ENCODE peak calls at places on chromosomes 13 and 19, in nine cellular contexts. Q is kidney; W is CD8-positive, alpha-beta memory T cell; U is tibial nerve; Z is WERI-Rb-1; A is EL; O is neural crest cell; L is Peyer's patch; Y is cardiac fibroblast. H is an unnamed sample.

GRCh38 chr13:106466691-106467405 is 68.6 kb downstream of the EFNB2 start:
- DNase-seq in L (no peak), A (no peak), W (no peak), O (no peak), Y (no peak), Z (peak; percentile 25), Q (no peak), U (no peak), H (no peak)

GRCh38 chr19:19064811-19065745 is 1.3 kb downstream of the SLC25A42 start:
- DNase-seq in Z (peak; percentile 63), Q (no peak), U (no peak), L (peak; percentile 57), W (peak; percentile 28), Y (no peak), A (peak; percentile 17), O (peak; percentile 12), H (no peak)

GRCh38 chr19:6801397-6802086 is 29.0 kb downstream of the VAV1 start:
- DNase-seq in A (peak; percentile 24), Q (peak; percentile 83), W (peak; percentile 84), Z (no peak), Y (peak; percentile 15), O (no peak), L (peak; percentile 91), U (no peak), H (peak; percentile 63)

GRCh38 chr19:48926909-48927308 is 6.6 kb upstream of the DHDH start:
- DNase-seq in Y (peak; percentile 98), Q (no peak), A (peak; percentile 95), O (no peak), U (no peak), L (no peak), W (no peak), Z (no peak), H (no peak)

GRCh38 chr19:44722131-44723121 is 23.5 kb downstream of the CEACAM16 start:
- DNase-seq in O (no peak), U (no peak), Y (no peak), Z (no peak), W (no peak), L (no peak), A (no peak), Q (no peak), H (no peak)

GRCh38 chr19:30391554-30392551 is 19.7 kb downstream of the ZNF536 start:
- DNase-seq in A (no peak), Z (no peak), Q (no peak), L (no peak), Y (no peak), W (no peak), O (no peak), U (no peak), H (no peak)

GRCh38 chr19:39937094-39937493 is 2.7 kb upstream of the FCGBP start:
- DNase-seq in W (peak; percentile 37), Z (no peak), Y (no peak), Q (no peak), O (no peak), A (no peak), L (no peak), U (no peak), H (no peak)

GRCh38 chr13:89375839-89376238 is 1704.7 kb downstream of the SLITRK5 start:
- DNase-seq in A (no peak), O (no peak), Y (peak; percentile 78), L (no peak), Z (no peak), Q (no peak), U (no peak), W (no peak), H (no peak)

GRCh38 chr13:83220241-83220640 is 662.0 kb downstream of the SLITRK1 start:
- DNase-seq in Y (peak; percentile 47), Z (no peak), Q (no peak), O (no peak), A (no peak), W (no peak), L (no peak), U (no peak), H (no peak)

GRCh38 chr19:49064768-49065611 is at the start of gene NTF4:
- DNase-seq in L (no peak), Q (peak; percentile 76), Z (peak; percentile 81), Y (no peak), A (peak; percentile 28), O (peak; percentile 56), W (no peak), U (no peak), H (no peak)

GRCh38 chr19:40165362-40165937 is 25.8 kb upstream of the MAP3K10 start:
- DNase-seq in Y (peak; percentile 44), W (peak; percentile 59), O (peak; percentile 50), U (no peak), Q (peak; percentile 44), Z (peak; percentile 75), A (peak; percentile 47), L (peak; percentile 71), H (peak; percentile 30)

GRCh38 chr13:45113809-45114208 is 6.5 kb upstream of the GTF2F2 start:
- DNase-seq in L (no peak), W (no peak), U (no peak), A (no peak), Q (no peak), Z (peak; percentile 15), Y (no peak), O (no peak), H (no peak)

GRCh38 chr13:27636624-27637288 is 15.1 kb downstream of the POLR1D start:
- DNase-seq in U (no peak), Z (no peak), L (no peak), O (no peak), Q (no peak), W (no peak), Y (no peak), A (no peak), H (no peak)

GRCh38 chr19:1172353-1173159 is 1.5 kb downstream of the SBNO2 start:
- DNase-seq in Z (peak; percentile 42), O (no peak), Y (peak; percentile 64), U (no peak), L (peak; percentile 80), W (no peak), Q (peak; percentile 92), A (peak; percentile 78), H (peak; percentile 30)

GRCh38 chr13:101623469-101624209 is 171.2 kb downstream of the ITGBL1 start:
- DNase-seq in Z (no peak), O (no peak), Y (peak; percentile 52), Q (no peak), A (peak; percentile 36), U (no peak), L (no peak), W (no peak), H (peak; percentile 75)

GRCh38 chr19:44875666-44876418 is 15.2 kb upstream of the TOMM40 start:
- DNase-seq in Q (no peak), L (no peak), O (no peak), U (no peak), Z (peak; percentile 67), W (no peak), Y (peak; percentile 67), A (peak; percentile 81), H (no peak)

GRCh38 chr19:1270854-1271527 is 1.9 kb downstream of the CIRBP start:
- DNase-seq in O (no peak), W (no peak), U (no peak), A (no peak), Z (no peak), Y (peak; percentile 6), Q (no peak), L (no peak), H (no peak)

GRCh38 chr19:43552198-43552450 is 19.1 kb downstream of the ZNF575 start:
- DNase-seq in Q (no peak), U (no peak), L (no peak), W (no peak), A (no peak), Z (no peak), Y (no peak), O (no peak), H (no peak)

GRCh38 chr13:64274481-64275217 is 2859.0 kb upstream of the PCDH20 start:
- DNase-seq in L (no peak), U (no peak), O (no peak), Z (no peak), W (no peak), Q (no peak), Y (peak; percentile 11), A (no peak), H (no peak)

GRCh38 chr19:48297975-48298374 is 27.4 kb upstream of the EMP3 start:
- DNase-seq in A (no peak), W (no peak), O (no peak), Q (no peak), Z (no peak), Y (no peak), U (no peak), L (no peak), H (no peak)

GRCh38 chr13:30526612-30527217 is 61.0 kb upstream of the HMGB1 start:
- DNase-seq in L (no peak), U (no peak), A (peak; percentile 69), Y (peak; percentile 27), Z (no peak), O (peak; percentile 8), Q (peak; percentile 73), W (no peak), H (no peak)

GRCh38 chr19:6271721-6272410 is 7.9 kb downstream of the MLLT1 start:
- DNase-seq in O (no peak), U (peak; percentile 64), Y (peak; percentile 71), Z (peak; percentile 46), L (peak; percentile 72), A (peak; percentile 77), W (no peak), Q (peak; percentile 93), H (no peak)

GRCh38 chr13:40389081-40389641 is 277.3 kb downstream of the FOXO1 start:
- DNase-seq in O (no peak), A (no peak), W (peak; percentile 69), L (no peak), Y (no peak), Z (no peak), Q (no peak), U (no peak), H (no peak)

GRCh38 chr19:13860679-13861391 is 16.1 kb upstream of the NANOS3 start:
- DNase-seq in Y (no peak), W (no peak), O (no peak), A (no peak), U (no peak), L (no peak), Z (no peak), Q (no peak), H (no peak)